ENCODE peak calls at places on chromosomes 11 and 22, in five cellular contexts. G is neural progenitor cell, J is breast epithelium, X is ascending aorta, M is thoracic aorta. Q is an unnamed sample. For H3K4me1, the result is how much of the 10 kb centered on the place peaks cover.

GRCh38 chr11:79236541-79236971 is 204.3 kb downstream of the TENM4 start:
- DNase-seq in G (peak), J (peak), X (no peak), M (no peak), Q (no peak)

GRCh38 chr22:50087646-50088045 is 2.2 kb upstream of the MOV10L1 start:
- DNase-seq in G (no peak), J (no peak), X (no peak), M (no peak), Q (no peak)

GRCh38 chr11:8025816-8026215 is 38.7 kb downstream of the EIF3F start:
- DNase-seq in G (no peak), J (no peak), X (no peak), M (no peak), Q (no peak)

GRCh38 chr11:57459112-57460016 is 964 bp upstream of the RTN4RL2 start:
- DNase-seq in G (peak), J (no peak), X (no peak), M (no peak), Q (peak)

GRCh38 chr11:113314389-113315301 is at the start of gene TTC12:
- DNase-seq in G (peak), J (peak), X (peak), M (peak), Q (peak)

GRCh38 chr11:128424271-128424709 is 163.1 kb downstream of the ETS1 start:
- DNase-seq in G (peak), J (no peak), X (peak), M (no peak), Q (peak)

GRCh38 chr11:63889344-63889743 is 27.6 kb downstream of the RCOR2 start:
- DNase-seq in G (no peak), J (no peak), X (no peak), M (no peak), Q (no peak)

GRCh38 chr22:39463931-39464390 is 7.1 kb downstream of the MGAT3 start:
- DNase-seq in G (no peak), J (peak), X (peak), M (no peak), Q (no peak)

GRCh38 chr11:112157274-112157766 is 6.6 kb downstream of the IL18 start:
- DNase-seq in G (no peak), J (peak), X (peak), M (peak), Q (no peak)

GRCh38 chr11:17238377-17238776 is 30.6 kb upstream of the PIK3C2A start:
- DNase-seq in G (no peak), J (peak), X (no peak), M (no peak), Q (no peak)

GRCh38 chr11:128579790-128580504 is 7.4 kb downstream of the ETS1 start:
- DNase-seq in G (no peak), J (no peak), X (no peak), M (no peak), Q (no peak)

GRCh38 chr11:111777094-111778046 is 11.2 kb upstream of the PPP2R1B start:
- DNase-seq in G (peak), J (no peak), X (no peak), M (no peak), Q (no peak)

GRCh38 chr11:69480547-69481392 is 693 bp upstream of the LINC01488 start:
- DNase-seq in G (no peak), J (no peak), X (no peak), M (no peak), Q (no peak)

GRCh38 chr11:10592331-10592730 is 23.9 kb upstream of the LYVE1 start:
- DNase-seq in G (no peak), J (no peak), X (no peak), M (no peak), Q (no peak)

GRCh38 chr11:117644403-117645155 is 152.4 kb downstream of the DSCAML1 start:
- DNase-seq in G (no peak), J (no peak), X (no peak), M (no peak), Q (no peak)

GRCh38 chr22:31520036-31520435 is 23.7 kb downstream of the SFI1 start:
- DNase-seq in G (no peak), J (no peak), X (no peak), M (no peak), Q (no peak)

GRCh38 chr22:44669725-44670027 is 32.3 kb upstream of the PRR5 start:
- DNase-seq in G (peak), J (no peak), X (no peak), M (no peak), Q (peak)

GRCh38 chr22:20811971-20812660 is 38.2 kb downstream of the SERPIND1 start:
- DNase-seq in G (no peak), J (no peak), X (no peak), M (no peak), Q (no peak)

GRCh38 chr22:25930710-25931353 is 188.8 kb downstream of the MYO18B start:
- DNase-seq in G (no peak), J (no peak), X (no peak), M (no peak), Q (peak)

GRCh38 chr22:40128989-40129388 is 48.7 kb upstream of the TNRC6B start:
- DNase-seq in G (no peak), J (no peak), X (no peak), M (no peak), Q (no peak)

GRCh38 chr11:119739021-119739703 is 10.2 kb upstream of the NECTIN1 start:
- DNase-seq in G (no peak), J (no peak), X (no peak), M (no peak), Q (no peak)

GRCh38 chr11:71080239-71081097 is 171.9 kb downstream of the SHANK2 start:
- DNase-seq in G (peak), J (peak), X (no peak), M (no peak), Q (peak)

GRCh38 chr11:77340501-77340900 is 39.0 kb upstream of the GDPD4 start:
- DNase-seq in G (no peak), J (no peak), X (no peak), M (no peak), Q (no peak)

GRCh38 chr11:131108780-131109179 is 192.5 kb upstream of the SNX19 start:
- DNase-seq in G (no peak), J (no peak), X (no peak), M (no peak), Q (no peak)

GRCh38 chr22:47176573-47177333 is 414.3 kb downstream of the TBC1D22A start:
- DNase-seq in G (no peak), J (no peak), X (peak), M (no peak), Q (peak)

GRCh38 chr11:74702383-74703007 is 28.7 kb downstream of the CHRDL2 start:
- DNase-seq in G (peak), J (peak), X (peak), M (no peak), Q (peak)

GRCh38 chr11:69513196-69513595 is 31.7 kb downstream of the LINC01488 start:
- DNase-seq in G (no peak), J (no peak), X (no peak), M (no peak), Q (no peak)

DNA sequence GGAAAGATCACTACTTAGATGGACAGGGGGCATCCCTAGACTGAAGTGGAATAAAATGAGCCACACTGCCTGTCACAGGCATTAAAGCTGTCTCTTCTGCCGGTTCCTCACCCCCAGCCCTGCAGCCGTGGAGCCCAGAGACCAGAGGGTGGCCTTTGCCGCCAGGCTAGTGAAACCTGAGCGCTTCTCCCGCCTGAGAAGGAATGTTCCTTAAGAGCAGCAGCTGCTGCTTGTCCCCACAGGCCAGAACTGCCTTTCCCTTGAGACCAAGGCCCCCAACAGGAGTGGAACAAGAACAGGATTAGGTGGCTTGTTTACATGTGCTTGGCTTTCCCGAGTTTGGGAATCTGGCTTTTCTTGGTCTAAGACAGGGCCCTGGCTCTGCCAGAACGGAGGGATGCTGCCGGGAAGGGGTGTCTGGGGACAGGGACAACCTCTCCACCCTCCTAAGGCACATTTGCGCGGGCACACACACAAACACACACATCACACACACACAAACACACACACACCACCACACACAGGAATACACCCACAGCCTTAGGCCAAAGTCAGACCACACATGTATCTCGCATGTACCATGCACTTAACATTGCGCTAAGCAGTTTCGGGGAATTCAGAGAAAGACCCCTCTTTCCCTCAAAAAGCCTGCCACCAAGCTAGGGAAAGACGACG is 91.8 kb downstream of the FEZ1 start:
- DNase-seq in G (peak), J (no peak), X (no peak), M (no peak), Q (peak)
- H3K4me3 ChIP-seq in G (no peak), J (no peak), X (peak), M (peak), Q (no peak)

DNA sequence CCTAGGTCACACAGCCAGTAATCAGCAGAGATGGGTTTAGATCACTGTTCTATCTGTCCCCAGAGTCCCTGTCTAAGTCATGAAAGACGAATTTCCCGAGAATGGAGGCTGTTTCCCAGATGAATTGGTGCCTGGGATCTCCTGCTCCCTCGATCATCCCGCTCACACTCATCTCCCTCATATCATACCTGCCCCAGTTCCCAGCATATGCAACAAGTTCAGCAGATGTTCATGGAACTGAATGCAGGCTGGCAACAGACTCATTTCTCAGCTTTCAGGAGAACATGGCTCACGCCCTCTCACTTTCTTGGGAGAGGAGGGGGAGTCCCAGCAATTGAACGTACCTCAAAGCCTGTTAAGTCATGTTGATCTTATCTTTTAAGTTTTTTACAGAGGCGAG is 22.1 kb downstream of the CD6 start:
- DNase-seq in G (no peak), J (no peak), X (no peak), M (no peak), Q (no peak)
- TF ChIP-seq CTCF in G (no peak), J (no peak), X (no peak), M (no peak), Q (no peak)

GRCh38 chr22:42343136-42343484 is 72.7 kb upstream of the TCF20 start:
- DNase-seq in G (no peak), J (no peak), X (no peak), M (no peak), Q (no peak)
- H3K4me1 ChIP-seq in G (under half), J (under half), X (under half), M (under half), Q (under half)

GRCh38 chr11:45410391-45411215 is 124.5 kb upstream of the SYT13 start:
- DNase-seq in G (peak), J (no peak), X (peak), M (no peak), Q (peak)

GRCh38 chr11:45409587-45409986 is 123.4 kb upstream of the SYT13 start:
- DNase-seq in G (no peak), J (no peak), X (no peak), M (no peak), Q (peak)

GRCh38 chr11:45412033-45412432 is 125.9 kb upstream of the SYT13 start:
- DNase-seq in G (no peak), J (no peak), X (peak), M (no peak), Q (peak)

GRCh38 chr11:45412521-45412920 is 126.4 kb upstream of the SYT13 start:
- DNase-seq in G (no peak), J (no peak), X (peak), M (no peak), Q (peak)

GRCh38 chr11:45411221-45411946 is 125.2 kb upstream of the SYT13 start:
- DNase-seq in G (peak), J (no peak), X (peak), M (no peak), Q (peak)
- H3K4me3 ChIP-seq in G (peak), J (no peak), X (no peak), M (no peak), Q (peak)

Q was measured in endodermal cell.